ENCODE peak calls at places on chromosomes 4 and X, in four cellular contexts. K is SK-MEL-5, F is cardiac septum, E is NCI-H345. H is an unnamed sample.

GRCh38 chr4:82733636-82734035 is 65.0 kb downstream of the SCD5 start:
- DNase-seq in K (no peak), F (no peak), E (no peak), H (no peak)

GRCh38 chrX:125205918-125206665 is 113.6 kb upstream of the TEX13C start:
- DNase-seq in K (peak; percentile 54), F (no peak), E (peak; percentile 9), H (no peak)

GRCh38 chr4:180563977-180564376 is 1679.2 kb upstream of the TENM3 start:
- DNase-seq in K (no peak), E (no peak), F (no peak), H (no peak)

GRCh38 chrX:16185725-16186136 is 18.4 kb downstream of the MAGEB17 start:
- DNase-seq in K (peak; percentile 21), F (no peak), E (peak; percentile 16), H (no peak)

GRCh38 chrX:31314921-31315320 is 243.1 kb upstream of the FTHL17 start:
- DNase-seq in F (no peak), E (no peak), K (peak; percentile 4), H (no peak)

GRCh38 chr4:87180767-87181166 is 39.7 kb downstream of the KLHL8 start:
- DNase-seq in K (no peak), E (no peak), F (no peak), H (no peak)

GRCh38 chr4:181971973-181972372 is 271.2 kb upstream of the TENM3 start:
- DNase-seq in K (no peak), F (no peak), E (no peak), H (no peak)

GRCh38 chrX:16695079-16695676 is 17.3 kb downstream of the CTPS2 start:
- DNase-seq in K (peak; percentile 59), F (no peak), E (peak; percentile 35), H (no peak)

GRCh38 chrX:77446840-77447239 is 349 bp upstream of the FGF16 start:
- DNase-seq in E (no peak), K (no peak), F (no peak), H (no peak)